ENCODE peak calls at places on chromosome 14, in four cellular contexts. One of them, this sample, is unnamed.

GRCh38 chr14:63650336-63650952 is 8.8 kb upstream of the WDR89 start:
- DNase-seq in K562: no peak
- DNase-seq in IMR-90: peak
- DNase-seq in neural progenitor cell: no peak
- DNase-seq in this sample: no peak

GRCh38 chr14:69683971-69684370 is 72.6 kb downstream of the SUSD6 start:
- DNase-seq in K562: no peak
- DNase-seq in IMR-90: no peak
- DNase-seq in neural progenitor cell: no peak
- DNase-seq in this sample: no peak

GRCh38 chr14:86858043-86858442 is 1134.9 kb downstream of the GALC start:
- DNase-seq in K562: no peak
- DNase-seq in IMR-90: peak
- DNase-seq in neural progenitor cell: no peak
- DNase-seq in this sample: peak

GRCh38 chr14:70804556-70805162 is 4.7 kb downstream of the MAP3K9 start:
- DNase-seq in K562: no peak
- DNase-seq in IMR-90: peak
- DNase-seq in neural progenitor cell: no peak
- DNase-seq in this sample: peak

GRCh38 chr14:20546877-20547276 is 14.0 kb downstream of the RNASE9 start:
- DNase-seq in K562: peak
- DNase-seq in IMR-90: no peak
- DNase-seq in neural progenitor cell: no peak
- DNase-seq in this sample: no peak

GRCh38 chr14:99330316-99331240 is 58.6 kb upstream of the BCL11B start:
- DNase-seq in K562: no peak
- DNase-seq in IMR-90: no peak
- DNase-seq in neural progenitor cell: no peak
- DNase-seq in this sample: no peak

GRCh38 chr14:61537567-61538463 is 157.5 kb upstream of the HIF1A start:
- DNase-seq in K562: peak
- DNase-seq in IMR-90: peak
- DNase-seq in neural progenitor cell: peak
- DNase-seq in this sample: peak

GRCh38 chr14:67232631-67233030 is 8.6 kb upstream of the PALS1 start:
- DNase-seq in K562: no peak
- DNase-seq in IMR-90: no peak
- DNase-seq in neural progenitor cell: no peak
- DNase-seq in this sample: no peak

GRCh38 chr14:64520699-64521098 is 16.1 kb downstream of the ZBTB1 start:
- DNase-seq in K562: no peak
- DNase-seq in IMR-90: no peak
- DNase-seq in neural progenitor cell: no peak
- DNase-seq in this sample: no peak

GRCh38 chr14:105475916-105476845 is 1.6 kb downstream of the CRIP2 start:
- DNase-seq in K562: no peak
- DNase-seq in IMR-90: peak
- DNase-seq in neural progenitor cell: peak
- DNase-seq in this sample: peak

GRCh38 chr14:70655110-70655826 is 13.6 kb downstream of the TTC9 start:
- DNase-seq in K562: no peak
- DNase-seq in IMR-90: no peak
- DNase-seq in neural progenitor cell: no peak
- DNase-seq in this sample: peak

GRCh38 chr14:85573406-85573805 is 43.5 kb downstream of the FLRT2 start:
- DNase-seq in K562: no peak
- DNase-seq in IMR-90: no peak
- DNase-seq in neural progenitor cell: no peak
- DNase-seq in this sample: no peak

GRCh38 chr14:27929823-27930347 is 836.7 kb upstream of the FOXG1 start:
- DNase-seq in K562: no peak
- DNase-seq in IMR-90: no peak
- DNase-seq in neural progenitor cell: no peak
- DNase-seq in this sample: no peak

GRCh38 chr14:104436741-104437701 is 142.5 kb upstream of the C14orf180 start:
- DNase-seq in K562: peak
- DNase-seq in IMR-90: no peak
- DNase-seq in neural progenitor cell: no peak
- DNase-seq in this sample: peak

GRCh38 chr14:75487155-75487671 is 35.1 kb upstream of the BATF start:
- DNase-seq in K562: no peak
- DNase-seq in IMR-90: no peak
- DNase-seq in neural progenitor cell: no peak
- DNase-seq in this sample: no peak
- H2AFZ ChIP-seq in K562: peak
- H2AFZ ChIP-seq in IMR-90: no peak
- H2AFZ ChIP-seq in neural progenitor cell: no peak
- H2AFZ ChIP-seq in this sample: no peak

DNA sequence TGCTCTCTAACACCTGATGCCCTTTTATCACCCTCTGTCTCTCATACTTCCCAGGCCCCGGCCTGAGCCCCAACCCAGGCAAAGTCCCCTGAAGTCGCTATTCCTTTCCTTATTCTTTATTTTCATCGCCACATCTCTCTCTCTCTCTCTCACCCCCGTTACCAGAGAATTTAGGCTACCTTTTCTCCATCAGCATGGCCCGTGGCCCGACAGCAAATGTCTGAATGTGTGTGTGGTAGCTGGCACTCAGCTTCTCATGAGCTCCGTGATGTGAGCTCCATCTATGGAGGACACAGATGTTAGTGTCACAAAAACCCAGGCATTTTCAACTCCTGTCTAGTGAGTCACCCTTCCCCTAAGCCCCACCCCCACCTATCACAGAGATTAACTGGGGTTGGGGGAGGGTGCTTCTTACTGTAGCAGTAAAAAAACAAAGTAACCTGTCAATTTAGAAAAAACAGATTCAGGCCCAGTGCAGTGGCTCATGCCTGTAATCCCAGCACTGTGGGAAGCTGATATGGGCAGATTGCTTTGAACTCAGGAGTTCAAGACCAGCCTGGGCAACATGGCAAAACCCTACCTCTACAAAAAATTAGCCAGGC is 53.8 kb downstream of the VCPKMT start:
- DNase-seq in K562: peak
- DNase-seq in IMR-90: peak
- DNase-seq in neural progenitor cell: no peak
- DNase-seq in this sample: no peak
- TF ChIP-seq CTCF in K562: peak
- TF ChIP-seq CTCF in IMR-90: peak
- TF ChIP-seq CTCF in neural progenitor cell: no peak
- TF ChIP-seq CTCF in this sample: no peak

DNA sequence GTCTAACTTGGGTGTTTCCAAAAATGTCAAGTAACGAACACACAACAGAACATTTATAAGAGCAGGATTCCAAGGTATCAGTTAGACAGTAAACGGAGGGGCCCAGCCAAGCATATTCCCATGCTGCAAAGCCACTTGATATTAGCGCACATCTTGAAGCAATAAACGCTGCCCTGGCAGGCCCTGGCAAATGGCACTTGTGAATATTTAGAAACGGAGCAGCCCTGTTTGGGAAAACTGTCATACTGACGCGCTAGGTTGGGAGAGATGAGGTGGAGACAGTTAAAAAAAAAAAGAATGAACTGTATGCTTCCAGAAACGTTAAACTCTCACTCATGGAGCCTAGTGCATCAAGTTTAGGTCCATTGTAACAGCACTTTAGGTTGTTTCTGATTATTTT is 9.3 kb downstream of the DGLUCY start:
- DNase-seq in K562: no peak
- DNase-seq in IMR-90: no peak
- DNase-seq in neural progenitor cell: no peak
- DNase-seq in this sample: no peak
- H3K27ac ChIP-seq in K562: no peak
- H3K27ac ChIP-seq in IMR-90: no peak
- H3K27ac ChIP-seq in neural progenitor cell: no peak
- H3K27ac ChIP-seq in this sample: no peak

DNA sequence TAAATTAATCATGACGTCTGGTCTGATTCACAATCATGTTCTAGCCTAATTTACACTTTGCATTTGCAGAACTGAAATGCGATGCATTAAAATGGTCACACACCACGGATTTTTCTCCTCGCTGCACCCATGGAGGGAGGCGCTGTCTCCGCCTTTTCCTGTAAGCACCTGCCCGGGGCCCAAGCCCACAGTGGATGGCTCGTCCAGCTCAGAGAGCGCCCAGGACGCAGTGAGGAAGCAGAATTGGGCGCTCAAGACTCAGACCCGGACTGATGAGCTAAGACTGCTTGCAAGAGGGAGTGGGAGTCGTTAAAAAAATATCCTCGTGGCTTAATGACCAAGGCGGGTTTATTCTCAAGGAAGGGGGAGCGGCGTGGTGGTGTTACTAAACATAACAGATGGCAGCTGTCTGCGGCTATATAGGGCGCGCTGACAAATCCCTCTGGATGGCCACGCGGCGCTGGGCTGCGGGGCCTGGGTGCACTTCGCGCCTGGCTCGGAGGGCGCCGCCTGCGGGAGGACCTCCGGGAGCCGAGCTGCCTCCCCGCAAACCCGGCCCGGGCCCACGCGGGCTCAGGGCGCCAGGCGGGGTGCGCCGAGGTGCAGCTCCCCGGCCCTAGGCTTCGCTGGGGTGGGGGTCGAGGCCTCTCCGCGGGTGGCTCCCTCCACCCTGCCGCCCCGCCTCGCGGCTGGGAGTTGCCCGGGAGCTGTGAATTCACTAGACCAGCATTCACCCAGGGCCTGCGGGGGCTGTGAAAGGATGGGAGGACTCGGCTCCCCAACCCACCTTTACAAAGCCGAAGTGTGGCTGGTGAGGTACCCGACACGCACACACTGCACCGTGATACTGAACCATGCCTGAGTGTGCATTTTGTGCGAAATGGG is 78.7 kb downstream of the PPM1A start:
- DNase-seq in K562: no peak
- DNase-seq in IMR-90: peak
- DNase-seq in neural progenitor cell: peak
- DNase-seq in this sample: peak
- H2AFZ ChIP-seq in K562: no peak
- H2AFZ ChIP-seq in IMR-90: peak
- H2AFZ ChIP-seq in neural progenitor cell: peak
- H2AFZ ChIP-seq in this sample: peak

GRCh38 chr14:106518054-106518943 is 991.9 kb downstream of the TMEM121 start:
- DNase-seq in K562: no peak
- DNase-seq in IMR-90: no peak
- DNase-seq in neural progenitor cell: no peak
- DNase-seq in this sample: no peak
- TF ChIP-seq CTCF in K562: peak
- TF ChIP-seq CTCF in IMR-90: no peak
- TF ChIP-seq CTCF in neural progenitor cell: no peak
- TF ChIP-seq CTCF in this sample: no peak

GRCh38 chr14:103050935-103051334 is 6.4 kb downstream of the CDC42BPB start:
- DNase-seq in K562: no peak
- DNase-seq in IMR-90: no peak
- DNase-seq in neural progenitor cell: no peak
- DNase-seq in this sample: no peak

GRCh38 chr14:103057028-103057371 is 349 bp downstream of the CDC42BPB start:
- DNase-seq in K562: no peak
- DNase-seq in IMR-90: no peak
- DNase-seq in neural progenitor cell: no peak
- DNase-seq in this sample: no peak

GRCh38 chr14:103056322-103057027 is 874 bp downstream of the CDC42BPB start:
- DNase-seq in K562: peak
- DNase-seq in IMR-90: peak
- DNase-seq in neural progenitor cell: peak
- DNase-seq in this sample: peak

GRCh38 chr14:103055693-103056092 is 1.7 kb downstream of the CDC42BPB start:
- DNase-seq in K562: no peak
- DNase-seq in IMR-90: peak
- DNase-seq in neural progenitor cell: no peak
- DNase-seq in this sample: no peak

DNA sequence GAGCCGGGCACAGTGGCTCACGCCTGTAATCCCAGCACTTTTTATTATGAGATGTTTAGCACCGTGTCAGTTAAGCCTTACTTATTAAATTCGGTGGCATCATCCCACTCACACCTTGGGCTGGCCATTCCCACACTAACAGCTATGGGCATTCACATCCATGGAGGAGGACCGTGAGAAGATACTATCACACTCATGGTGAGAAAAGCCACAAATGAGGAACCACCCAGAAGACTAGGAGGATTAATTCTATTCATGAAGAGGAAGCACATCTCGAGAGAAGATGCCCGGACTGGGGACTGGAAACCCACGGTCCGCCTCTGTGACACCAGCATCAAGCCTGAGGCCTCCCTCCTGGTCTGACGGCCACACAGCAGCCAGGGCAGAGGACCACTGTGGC is 4.9 kb downstream of the CDC42BPB start:
- DNase-seq in K562: no peak
- DNase-seq in IMR-90: no peak
- DNase-seq in neural progenitor cell: no peak
- DNase-seq in this sample: no peak
- H3K27ac ChIP-seq in K562: no peak
- H3K27ac ChIP-seq in IMR-90: no peak
- H3K27ac ChIP-seq in neural progenitor cell: no peak
- H3K27ac ChIP-seq in this sample: no peak

GRCh38 chr14:95183082-95183481 is 25.8 kb upstream of the DICER1 start:
- DNase-seq in K562: no peak
- DNase-seq in IMR-90: no peak
- DNase-seq in neural progenitor cell: no peak
- DNase-seq in this sample: no peak

GRCh38 chr14:95185452-95186392 is 28.4 kb upstream of the DICER1 start:
- DNase-seq in K562: peak
- DNase-seq in IMR-90: peak
- DNase-seq in neural progenitor cell: no peak
- DNase-seq in this sample: no peak

GRCh38 chr14:95183532-95184412 is 26.4 kb upstream of the DICER1 start:
- DNase-seq in K562: no peak
- DNase-seq in IMR-90: no peak
- DNase-seq in neural progenitor cell: no peak
- DNase-seq in this sample: no peak

GRCh38 chr14:95185033-95185432 is 27.7 kb upstream of the DICER1 start:
- DNase-seq in K562: no peak
- DNase-seq in IMR-90: no peak
- DNase-seq in neural progenitor cell: no peak
- DNase-seq in this sample: no peak

GRCh38 chr14:95184413-95184790 is 27.1 kb upstream of the DICER1 start:
- DNase-seq in K562: no peak
- DNase-seq in IMR-90: no peak
- DNase-seq in neural progenitor cell: no peak
- DNase-seq in this sample: no peak
- H2AFZ ChIP-seq in K562: no peak
- H2AFZ ChIP-seq in IMR-90: no peak
- H2AFZ ChIP-seq in neural progenitor cell: no peak
- H2AFZ ChIP-seq in this sample: no peak